ENCODE peak calls at places on chromosomes 12 and 14, in four cellular contexts. One of them, this sample, is unnamed.

GRCh38 chr14:52068741-52069616 is at the start of gene NID2:
- DNase-seq in IMR-90: peak; percentile 95
- DNase-seq in hepatocyte: peak; percentile 90
- DNase-seq in ascending aorta: no peak
- DNase-seq in this sample: peak; percentile 96

GRCh38 chr12:95790912-95791849 is 617 bp upstream of the NTN4 start:
- DNase-seq in hepatocyte: peak; percentile 43
- DNase-seq in IMR-90: peak; percentile 22
- DNase-seq in ascending aorta: no peak
- DNase-seq in this sample: peak; percentile 23

GRCh38 chr14:99123208-99123870 is 148.7 kb downstream of the BCL11B start:
- DNase-seq in IMR-90: no peak
- DNase-seq in hepatocyte: no peak
- DNase-seq in ascending aorta: no peak
- DNase-seq in this sample: no peak

GRCh38 chr12:24491968-24492367 is 456.9 kb downstream of the BCAT1 start:
- DNase-seq in ascending aorta: no peak
- DNase-seq in hepatocyte: no peak
- DNase-seq in IMR-90: no peak
- DNase-seq in this sample: no peak

GRCh38 chr12:107749094-107749493 is 11.8 kb downstream of the PRDM4 start:
- DNase-seq in IMR-90: peak; percentile 17
- DNase-seq in ascending aorta: no peak
- DNase-seq in hepatocyte: no peak
- DNase-seq in this sample: no peak

GRCh38 chr12:237026-237815 is 23.3 kb upstream of the SLC6A12 start:
- DNase-seq in hepatocyte: peak; percentile 51
- DNase-seq in ascending aorta: no peak
- DNase-seq in IMR-90: no peak
- DNase-seq in this sample: no peak

GRCh38 chr12:121427556-121428055 is 27.7 kb downstream of the RNF34 start:
- DNase-seq in hepatocyte: no peak
- DNase-seq in ascending aorta: no peak
- DNase-seq in IMR-90: no peak
- DNase-seq in this sample: no peak

GRCh38 chr12:70120970-70121369 is 122.3 kb upstream of the CNOT2 start:
- DNase-seq in ascending aorta: no peak
- DNase-seq in IMR-90: no peak
- DNase-seq in hepatocyte: no peak
- DNase-seq in this sample: no peak

GRCh38 chr14:55749201-55749812 is 169.3 kb downstream of the KTN1 start:
- DNase-seq in hepatocyte: no peak
- DNase-seq in ascending aorta: no peak
- DNase-seq in IMR-90: peak; percentile 15
- DNase-seq in this sample: peak; percentile 62

GRCh38 chr14:34113051-34113511 is 162.2 kb upstream of the EGLN3 start:
- DNase-seq in ascending aorta: no peak
- DNase-seq in IMR-90: peak; percentile 31
- DNase-seq in hepatocyte: no peak
- DNase-seq in this sample: peak; percentile 33

GRCh38 chr14:68564236-68564825 is 228.5 kb downstream of the ZFP36L1 start:
- DNase-seq in ascending aorta: no peak
- DNase-seq in IMR-90: no peak
- DNase-seq in hepatocyte: no peak
- DNase-seq in this sample: no peak

GRCh38 chr12:19220205-19220604 is 90.7 kb downstream of the PLEKHA5 start:
- DNase-seq in hepatocyte: no peak
- DNase-seq in ascending aorta: no peak
- DNase-seq in IMR-90: peak; percentile 94
- DNase-seq in this sample: peak; percentile 15

GRCh38 chr14:77859934-77860570 is 60.1 kb downstream of the ADCK1 start:
- DNase-seq in ascending aorta: no peak
- DNase-seq in IMR-90: no peak
- DNase-seq in hepatocyte: no peak
- DNase-seq in this sample: no peak

GRCh38 chr14:80959448-80960006 is 4.1 kb downstream of the TSHR start:
- DNase-seq in ascending aorta: no peak
- DNase-seq in IMR-90: no peak
- DNase-seq in hepatocyte: no peak
- DNase-seq in this sample: no peak

GRCh38 chr12:124853781-124854636 is 9.7 kb downstream of the SCARB1 start:
- DNase-seq in hepatocyte: no peak
- DNase-seq in ascending aorta: no peak
- DNase-seq in IMR-90: no peak
- DNase-seq in this sample: no peak

GRCh38 chr12:121295123-121295745 is 1.3 kb downstream of the CAMKK2 start:
- DNase-seq in hepatocyte: peak; percentile 16
- DNase-seq in ascending aorta: no peak
- DNase-seq in IMR-90: no peak
- DNase-seq in this sample: peak; percentile 49

GRCh38 chr14:32004300-32004699 is 72.8 kb upstream of the ARHGAP5 start:
- DNase-seq in ascending aorta: no peak
- DNase-seq in hepatocyte: no peak
- DNase-seq in IMR-90: no peak
- DNase-seq in this sample: no peak

GRCh38 chr12:55728185-55728931 is 451 bp downstream of the CD63 start:
- DNase-seq in ascending aorta: no peak
- DNase-seq in hepatocyte: peak; percentile 87
- DNase-seq in IMR-90: peak; percentile 53
- DNase-seq in this sample: peak; percentile 55

GRCh38 chr12:27003421-27004311 is 10.5 kb downstream of the TM7SF3 start:
- DNase-seq in ascending aorta: no peak
- DNase-seq in hepatocyte: no peak
- DNase-seq in IMR-90: no peak
- DNase-seq in this sample: peak; percentile 79

GRCh38 chr12:42698213-42698612 is 108.7 kb upstream of the PRICKLE1 start:
- DNase-seq in IMR-90: no peak
- DNase-seq in hepatocyte: peak; percentile 20
- DNase-seq in ascending aorta: no peak
- DNase-seq in this sample: peak; percentile 83

GRCh38 chr14:56555921-56556570 is 23.6 kb upstream of the TMEM260 start:
- DNase-seq in ascending aorta: no peak
- DNase-seq in IMR-90: peak; percentile 43
- DNase-seq in hepatocyte: peak; percentile 54
- DNase-seq in this sample: peak; percentile 81

GRCh38 chr12:26719852-26720251 is 113.1 kb downstream of the ITPR2 start:
- DNase-seq in IMR-90: no peak
- DNase-seq in hepatocyte: no peak
- DNase-seq in ascending aorta: no peak
- DNase-seq in this sample: no peak

GRCh38 chr12:123150804-123151678 is at the start of gene PITPNM2:
- DNase-seq in hepatocyte: peak; percentile 92
- DNase-seq in IMR-90: peak; percentile 58
- DNase-seq in ascending aorta: no peak
- DNase-seq in this sample: peak; percentile 72

GRCh38 chr12:124422570-124423523 is 128.0 kb downstream of the RFLNA start:
- DNase-seq in hepatocyte: peak; percentile 89
- DNase-seq in ascending aorta: peak; percentile 62
- DNase-seq in IMR-90: peak; percentile 94
- DNase-seq in this sample: peak; percentile 81

GRCh38 chr14:55446833-55447232 is 6.4 kb upstream of the TBPL2 start:
- DNase-seq in ascending aorta: no peak
- DNase-seq in hepatocyte: peak; percentile 44
- DNase-seq in IMR-90: peak; percentile 97
- DNase-seq in this sample: peak; percentile 49

DNA sequence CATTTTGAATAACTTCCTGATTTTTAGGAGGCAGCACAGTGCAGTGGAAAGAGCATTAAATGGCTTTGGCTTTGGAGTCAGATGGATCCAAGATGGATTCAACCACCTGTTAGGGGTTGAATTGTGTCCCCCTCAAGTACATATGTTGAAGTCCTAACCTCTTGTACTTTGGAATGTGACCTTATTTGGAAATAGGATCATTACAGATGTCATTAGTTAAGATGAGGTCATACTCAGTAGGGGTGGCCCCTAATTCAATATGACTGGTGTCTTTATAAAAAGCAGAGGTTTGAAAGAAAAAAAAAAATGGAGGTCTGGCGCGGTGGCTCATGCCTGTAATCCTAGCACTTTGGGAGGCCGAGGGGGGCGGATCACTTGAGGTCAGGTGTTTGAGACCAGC is 18.8 kb downstream of the ATP5MC2 start:
- DNase-seq in IMR-90: no peak
- DNase-seq in hepatocyte: no peak
- DNase-seq in ascending aorta: no peak
- DNase-seq in this sample: no peak
- H3K4me1 ChIP-seq in IMR-90: peaks cover 13% of the 10 kb centered on the region
- H3K4me1 ChIP-seq in hepatocyte: peaks cover 23% of the 10 kb centered on the region
- H3K4me1 ChIP-seq in ascending aorta: peaks cover 3% of the 10 kb centered on the region
- H3K4me1 ChIP-seq in this sample: no peaks in the 10 kb centered on the region

GRCh38 chr14:104318558-104319488 is 180.4 kb downstream of the KIF26A start:
- DNase-seq in hepatocyte: no peak
- DNase-seq in ascending aorta: no peak
- DNase-seq in IMR-90: no peak
- DNase-seq in this sample: no peak

GRCh38 chr14:104321151-104322130 is 183.1 kb downstream of the KIF26A start:
- DNase-seq in hepatocyte: no peak
- DNase-seq in IMR-90: no peak
- DNase-seq in ascending aorta: no peak
- DNase-seq in this sample: no peak

GRCh38 chr14:104322531-104323466 is 184.4 kb downstream of the KIF26A start:
- DNase-seq in hepatocyte: no peak
- DNase-seq in IMR-90: no peak
- DNase-seq in ascending aorta: no peak
- DNase-seq in this sample: no peak

GRCh38 chr14:104319489-104320241 is 181.3 kb downstream of the KIF26A start:
- DNase-seq in ascending aorta: no peak
- DNase-seq in IMR-90: no peak
- DNase-seq in hepatocyte: no peak
- DNase-seq in this sample: no peak

GRCh38 chr14:104320611-104321086 is 182.3 kb downstream of the KIF26A start:
- DNase-seq in IMR-90: no peak
- DNase-seq in hepatocyte: no peak
- DNase-seq in ascending aorta: no peak
- DNase-seq in this sample: no peak
- H3K27me3 ChIP-seq in IMR-90: no peaks in the 10 kb centered on the region
- H3K27me3 ChIP-seq in hepatocyte: no peaks in the 10 kb centered on the region
- H3K27me3 ChIP-seq in ascending aorta: no peaks in the 10 kb centered on the region
- H3K27me3 ChIP-seq in this sample: peaks cover 2% of the 10 kb centered on the region

DNA sequence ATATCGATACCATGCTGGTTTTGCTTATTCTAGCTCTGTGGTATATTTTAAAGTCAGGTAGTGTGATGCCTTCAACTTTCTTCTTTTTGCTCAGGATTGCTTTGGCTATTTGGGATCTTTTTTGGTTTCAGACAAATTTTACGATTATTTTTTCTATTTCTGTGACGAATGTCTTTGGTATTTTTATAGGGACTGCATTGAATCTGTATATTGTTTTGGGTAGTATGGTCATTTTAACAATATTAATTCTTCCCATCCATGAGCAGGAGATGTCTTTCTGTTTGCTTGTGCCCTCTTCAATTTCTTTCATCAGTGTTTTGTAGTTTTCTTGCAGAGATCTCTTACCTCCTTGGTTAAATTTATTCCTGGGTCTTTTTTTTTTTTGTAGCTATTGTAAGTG is 10.8 kb upstream of the SLC4A8 start:
- DNase-seq in ascending aorta: no peak
- DNase-seq in IMR-90: no peak
- DNase-seq in hepatocyte: no peak
- DNase-seq in this sample: no peak
- H3K4me3 ChIP-seq in ascending aorta: no peak overlapping the region
- H3K4me3 ChIP-seq in IMR-90: no peak overlapping the region
- H3K4me3 ChIP-seq in hepatocyte: no peak overlapping the region
- H3K4me3 ChIP-seq in this sample: no peak overlapping the region

DNA sequence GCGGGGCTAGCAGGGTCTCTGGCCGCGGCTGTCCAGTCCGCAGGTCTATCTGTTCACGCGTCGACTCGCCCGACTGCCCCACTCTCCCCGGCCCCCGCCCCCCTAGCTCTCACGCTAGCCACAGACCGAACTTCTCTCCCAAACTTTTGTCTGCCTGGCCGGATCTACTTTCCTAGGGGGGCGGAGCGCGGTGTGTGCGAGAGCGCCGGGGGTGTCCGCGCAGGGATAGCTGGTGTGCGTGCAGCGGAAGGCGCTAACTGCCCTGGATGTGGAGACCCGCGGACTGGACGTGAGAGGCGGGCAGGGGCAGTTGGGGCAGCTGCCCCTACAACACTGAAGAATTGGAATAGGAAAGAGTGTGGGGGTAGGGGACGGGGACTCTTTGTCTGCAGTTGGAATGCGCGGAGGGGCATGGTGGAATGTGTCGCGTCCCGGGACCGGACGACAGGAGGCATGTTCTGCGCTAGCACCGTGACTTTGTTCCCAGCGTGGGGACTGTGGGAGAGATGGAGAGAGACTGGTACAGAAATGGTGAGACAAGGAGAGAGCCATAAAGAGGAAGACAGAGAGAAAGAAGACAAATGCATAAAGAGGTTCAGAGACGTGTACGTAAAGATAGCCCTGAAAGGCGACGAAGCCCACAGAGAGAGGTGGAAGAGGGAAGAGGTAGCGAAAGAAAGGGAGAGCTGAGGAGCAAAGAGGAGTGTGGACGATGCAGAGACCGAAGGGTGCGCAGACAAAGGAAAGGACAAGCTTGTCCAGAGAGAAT is at the start of gene AJUBA:
- DNase-seq in hepatocyte: peak; percentile 93
- DNase-seq in ascending aorta: peak; percentile 43
- DNase-seq in IMR-90: peak; percentile 92
- DNase-seq in this sample: peak; percentile 98
- H3K4me1 ChIP-seq in hepatocyte: peaks cover 26% of the 10 kb centered on the region
- H3K4me1 ChIP-seq in ascending aorta: peaks cover 5% of the 10 kb centered on the region
- H3K4me1 ChIP-seq in IMR-90: peaks cover 21% of the 10 kb centered on the region
- H3K4me1 ChIP-seq in this sample: peaks cover 25% of the 10 kb centered on the region

This sample was measured in A673.